ENCODE peak calls at places on chromosomes 4 and X, in six cellular contexts. E is tibial artery, L is A549, C is AG04450, S is fibroblast of mammary gland, P is upper lobe of left lung. G is an unnamed sample.
A peak's percentile ranks its signal among the peaks of the same experiment; 100 is the strongest.

GRCh38 chr4:142080960-142081359 is 444.6 kb downstream of the IL15 start:
- DNase-seq in P (no peak), C (no peak), E (no peak), S (no peak), L (no peak), G (no peak)

GRCh38 chrX:77415161-77415560 is 32.0 kb upstream of the FGF16 start:
- DNase-seq in C (no peak), E (no peak), S (peak; percentile 5), P (no peak), L (no peak), G (no peak)

GRCh38 chr4:37644962-37645361 is 41.2 kb downstream of the RELL1 start:
- DNase-seq in L (no peak), C (peak; percentile 38), P (no peak), S (peak; percentile 81), E (peak; percentile 80), G (no peak)

GRCh38 chr4:38672247-38673071 is 8.5 kb downstream of the KLF3 start:
- DNase-seq in S (no peak), E (no peak), C (no peak), L (no peak), P (peak; percentile 38), G (no peak)

GRCh38 chr4:129239088-129239487 is 143.1 kb downstream of the C4orf33 start:
- DNase-seq in P (no peak), L (no peak), S (peak; percentile 77), C (no peak), E (no peak), G (no peak)

GRCh38 chr4:2304321-2304876 is 42.5 kb upstream of the MXD4 start:
- DNase-seq in E (no peak), S (no peak), L (no peak), C (no peak), P (no peak), G (no peak)

GRCh38 chr4:139977838-139978604 is 176.0 kb downstream of the MAML3 start:
- DNase-seq in E (no peak), C (no peak), L (no peak), S (no peak), P (no peak), G (no peak)

GRCh38 chrX:40201486-40201885 is 103.7 kb upstream of the BCOR start:
- DNase-seq in E (no peak), L (no peak), S (no peak), C (no peak), P (no peak), G (peak; percentile 20)

GRCh38 chr4:184189966-184190365 is 27.7 kb downstream of the ENPP6 start:
- DNase-seq in S (no peak), P (no peak), E (no peak), C (no peak), L (no peak), G (no peak)

GRCh38 chr4:91114386-91114785 is 987.2 kb downstream of the CCSER1 start:
- DNase-seq in C (no peak), L (no peak), S (no peak), E (no peak), P (no peak), G (no peak)

GRCh38 chrX:49262603-49263002 is 1.9 kb downstream of the FOXP3 start:
- DNase-seq in S (no peak), P (no peak), C (no peak), E (no peak), L (no peak), G (no peak)

GRCh38 chrX:111098874-111099273 is 2.9 kb downstream of the PAK3 start:
- DNase-seq in C (no peak), P (peak; percentile 33), L (peak; percentile 31), S (peak; percentile 23), E (peak; percentile 65), G (peak; percentile 16)

GRCh38 chr4:146371812-146372211 is 149.9 kb downstream of the SLC10A7 start:
- DNase-seq in C (no peak), L (no peak), P (no peak), S (peak; percentile 25), E (no peak), G (no peak)

GRCh38 chrX:155028749-155029360 is 2.2 kb downstream of the FUNDC2 start:
- DNase-seq in L (no peak), P (no peak), S (peak; percentile 53), C (no peak), E (no peak), G (no peak)

GRCh38 chrX:18294893-18295292 is 59.6 kb downstream of the SCML2 start:
- DNase-seq in C (no peak), E (no peak), L (no peak), P (peak; percentile 19), S (no peak), G (no peak)

GRCh38 chr4:20192754-20193521 is 58.8 kb upstream of the SLIT2 start:
- DNase-seq in P (no peak), C (no peak), S (peak; percentile 53), E (no peak), L (no peak), G (no peak)

GRCh38 chrX:109783712-109784109 is 50.7 kb upstream of the ACSL4 start:
- DNase-seq in E (no peak), C (no peak), S (no peak), L (no peak), P (no peak), G (no peak)

GRCh38 chr4:158131037-158131436 is 41.8 kb downstream of the GASK1B start:
- DNase-seq in C (no peak), E (no peak), S (peak; percentile 90), P (no peak), L (no peak), G (no peak)

GRCh38 chr4:70979445-70980008 is 13.9 kb upstream of the DCK start:
- DNase-seq in P (no peak), L (no peak), S (no peak), C (no peak), E (no peak), G (no peak)

GRCh38 chrX:22389544-22390243 is 117.0 kb downstream of the CBLL2 start:
- DNase-seq in C (peak; percentile 30), L (no peak), P (no peak), S (peak; percentile 92), E (no peak), G (no peak)

GRCh38 chr4:632926-633325 is 7.6 kb downstream of the PDE6B start:
- DNase-seq in C (no peak), S (no peak), L (no peak), P (no peak), E (peak; percentile 25), G (no peak)

GRCh38 chrX:113384628-113385027 is 544.0 kb upstream of the AMOT start:
- DNase-seq in C (no peak), S (peak; percentile 91), E (peak; percentile 62), L (no peak), P (no peak), G (no peak)

GRCh38 chrX:154308108-154308946 is 12.7 kb downstream of the TKTL1 start:
- DNase-seq in S (peak; percentile 36), L (peak; percentile 39), E (peak; percentile 72), P (no peak), C (no peak), G (peak; percentile 63)

GRCh38 chr4:125316781-125317525 is 2.2 kb downstream of the FAT4 start:
- DNase-seq in S (peak; percentile 44), L (peak; percentile 21), E (peak; percentile 76), P (peak; percentile 81), C (no peak), G (peak; percentile 21)

GRCh38 chr4:15451181-15451865 is 18.4 kb upstream of the CC2D2A start:
- DNase-seq in E (no peak), C (no peak), S (peak; percentile 60), L (no peak), P (no peak), G (no peak)

GRCh38 chr4:986949-987688 is at the start of gene IDUA:
- DNase-seq in P (peak; percentile 98), E (peak; percentile 87), C (no peak), L (peak; percentile 58), S (peak; percentile 68), G (peak; percentile 77)

GRCh38 chrX:20309796-20310195 is 43.1 kb upstream of the RPS6KA3 start:
- DNase-seq in C (peak; percentile 27), L (no peak), S (no peak), P (no peak), E (no peak), G (no peak)

GRCh38 chrX:129772796-129773431 is 6.8 kb upstream of the SASH3 start:
- DNase-seq in L (no peak), C (no peak), P (no peak), E (peak; percentile 77), S (no peak), G (peak; percentile 62)

GRCh38 chr4:142567199-142567598 is 278.9 kb downstream of the INPP4B start:
- DNase-seq in C (no peak), P (no peak), L (peak; percentile 4), E (no peak), S (no peak), G (no peak)

GRCh38 chr4:102623622-102624021 is 122.5 kb downstream of the NFKB1 start:
- DNase-seq in S (peak; percentile 61), C (peak; percentile 48), E (no peak), L (peak; percentile 58), P (no peak), G (no peak)

GRCh38 chr4:167897116-167897515 is 195.2 kb upstream of the ANXA10 start:
- DNase-seq in P (no peak), S (peak; percentile 41), C (peak; percentile 30), E (no peak), L (no peak), G (no peak)

GRCh38 chr4:172628263-172628662 is 540.3 kb upstream of the GALNT7 start:
- DNase-seq in C (no peak), P (no peak), S (no peak), L (no peak), E (no peak), G (no peak)
- TF ChIP-seq CTCF in C (no peak), P (no peak), S (no peak), L (no peak), E (no peak), G (no peak)

GRCh38 chr4:8173641-8174242 is 15.1 kb upstream of the ABLIM2 start:
- DNase-seq in S (no peak), L (no peak), C (no peak), E (no peak), P (peak; percentile 68), G (no peak)
- TF ChIP-seq CTCF in S (no peak), L (no peak), C (no peak), E (no peak), P (no peak), G (no peak)

GRCh38 chr4:152004801-152005200 is 244.0 kb upstream of the GATB start:
- DNase-seq in C (no peak), P (no peak), E (no peak), S (no peak), L (no peak), G (no peak)
- TF ChIP-seq CTCF in C (no peak), P (no peak), E (no peak), S (no peak), L (no peak), G (no peak)

GRCh38 chrX:81866873-81867272 is 665.0 kb downstream of the SH3BGRL start:
- DNase-seq in L (no peak), S (no peak), P (no peak), E (no peak), C (no peak), G (no peak)
- TF ChIP-seq CTCF in L (no peak), S (no peak), P (no peak), E (no peak), C (no peak), G (no peak)

DNA sequence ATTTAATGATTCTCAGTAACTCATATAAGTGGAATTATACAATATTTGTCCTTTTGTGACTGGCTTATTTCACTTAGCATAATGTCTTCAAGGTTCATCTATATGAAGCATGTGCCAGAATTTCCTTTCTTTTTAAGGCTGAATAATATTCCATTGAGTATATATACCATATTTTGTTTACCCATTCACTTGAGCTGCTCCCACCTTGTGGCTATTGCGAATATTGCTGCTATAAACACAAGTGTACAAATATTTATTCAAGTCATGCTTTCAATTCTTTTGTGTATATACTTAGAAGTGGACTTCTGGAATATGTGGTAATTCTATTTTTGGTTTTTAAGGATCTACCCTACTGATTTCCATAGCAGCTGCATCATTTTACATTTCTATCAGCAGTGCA is 219.1 kb downstream of the MID1 start:
- DNase-seq in L (no peak), E (no peak), C (no peak), S (peak; percentile 11), P (no peak), G (no peak)
- TF ChIP-seq CTCF in L (peak; percentile 9), E (no peak), C (no peak), S (peak; percentile 9), P (no peak), G (no peak)